ENCODE peak calls at places on chromosomes 12 and 14, in ten cellular contexts. X is uterus; R is mucosa of descending colon; F is HT1080; O is AG09319; Q is HFFc6; C is activated CD8-positive, alpha-beta memory T cell treated with anti-CD3 and anti-CD28 coated beads, Interleukin-2, amount 50 U/mL, for 48 hours; Z is NCI-H1105; A is left colon; L is fibroblast of pulmonary artery. S is an unnamed sample.

GRCh38 chr12:30863839-30864238 is 62.7 kb upstream of the TSPAN11 start:
- DNase-seq in X (no peak), R (no peak), F (no peak), O (no peak), Q (no peak), C (no peak), Z (no peak), A (no peak), L (no peak), S (no peak)

GRCh38 chr14:61467281-61467680 is 145.9 kb downstream of the PRKCH start:
- DNase-seq in X (no peak), R (no peak), F (no peak), O (no peak), Q (no peak), C (peak; percentile 43), Z (no peak), A (no peak), L (no peak), S (no peak)

GRCh38 chr12:74980510-74980909 is 229.1 kb downstream of the KCNC2 start:
- DNase-seq in X (no peak), R (peak; percentile 11), F (no peak), O (no peak), Q (no peak), C (no peak), Z (no peak), A (peak; percentile 30), L (no peak), S (no peak)

GRCh38 chr12:125639826-125640225 is 574.6 kb downstream of the AACS start:
- DNase-seq in X (no peak), R (no peak), F (no peak), O (no peak), Q (no peak), C (no peak), Z (no peak), A (no peak), L (no peak), S (no peak)

GRCh38 chr14:56996721-56997399 is 186.6 kb upstream of the OTX2 start:
- DNase-seq in X (no peak), R (no peak), F (no peak), O (no peak), Q (no peak), C (no peak), Z (peak; percentile 32), A (no peak), L (no peak), S (peak; percentile 98)

GRCh38 chr12:116525418-116526001 is 33.7 kb upstream of the MAP1LC3B2 start:
- DNase-seq in X (peak; percentile 90), R (peak; percentile 31), F (peak; percentile 88), O (peak; percentile 67), Q (peak; percentile 92), C (no peak), Z (no peak), A (peak; percentile 67), L (peak; percentile 88), S (no peak)

GRCh38 chr14:52473557-52473956 is 78.7 kb downstream of the TXNDC16 start:
- DNase-seq in X (no peak), R (peak; percentile 14), F (peak; percentile 15), O (peak; percentile 29), Q (peak; percentile 21), C (no peak), Z (peak; percentile 29), A (no peak), L (peak; percentile 71), S (no peak)

GRCh38 chr14:81096656-81097055 is 124.1 kb downstream of the GTF2A1 start:
- DNase-seq in X (no peak), R (no peak), F (no peak), O (no peak), Q (no peak), C (no peak), Z (no peak), A (no peak), L (no peak), S (no peak)

GRCh38 chr14:28759056-28759657 is 7.4 kb upstream of the FOXG1 start:
- DNase-seq in X (no peak), R (no peak), F (no peak), O (no peak), Q (no peak), C (no peak), Z (no peak), A (no peak), L (no peak), S (no peak)

GRCh38 chr12:32896438-32897275 is at the start of gene PKP2:
- DNase-seq in X (peak; percentile 18), R (peak; percentile 91), F (peak; percentile 36), O (no peak), Q (no peak), C (peak; percentile 56), Z (peak; percentile 96), A (peak; percentile 94), L (peak; percentile 32), S (peak; percentile 97)

GRCh38 chr12:84329933-84330332 is 582.7 kb downstream of the SLC6A15 start:
- DNase-seq in X (no peak), R (no peak), F (no peak), O (no peak), Q (no peak), C (no peak), Z (no peak), A (no peak), L (no peak), S (no peak)

GRCh38 chr12:71551529-71551928 is 111.9 kb downstream of the LGR5 start:
- DNase-seq in X (no peak), R (no peak), F (peak; percentile 33), O (peak; percentile 7), Q (peak; percentile 35), C (no peak), Z (peak; percentile 14), A (no peak), L (peak; percentile 43), S (peak; percentile 23)

GRCh38 chr14:95314609-95315008 is 5.1 kb downstream of the CLMN start:
- DNase-seq in X (no peak), R (no peak), F (peak; percentile 58), O (no peak), Q (no peak), C (peak; percentile 69), Z (no peak), A (no peak), L (no peak), S (no peak)

GRCh38 chr14:106024983-106025604 is 498.7 kb downstream of the TMEM121 start:
- DNase-seq in X (no peak), R (no peak), F (no peak), O (no peak), Q (no peak), C (no peak), Z (no peak), A (no peak), L (no peak), S (no peak)

GRCh38 chr12:124406043-124406442 is 111.2 kb downstream of the RFLNA start:
- DNase-seq in X (no peak), R (no peak), F (no peak), O (no peak), Q (no peak), C (no peak), Z (no peak), A (no peak), L (no peak), S (no peak)

GRCh38 chr14:75088566-75089373 is 19.3 kb downstream of the ZC2HC1C start:
- DNase-seq in X (peak; percentile 54), R (peak; percentile 87), F (peak; percentile 68), O (no peak), Q (peak; percentile 52), C (no peak), Z (peak; percentile 55), A (no peak), L (peak; percentile 76), S (peak; percentile 46)

GRCh38 chr12:116529048-116529447 is 30.1 kb upstream of the MAP1LC3B2 start:
- DNase-seq in X (peak; percentile 86), R (no peak), F (no peak), O (no peak), Q (peak; percentile 85), C (no peak), Z (no peak), A (no peak), L (no peak), S (no peak)

GRCh38 chr14:104721704-104722431 is 2.2 kb upstream of the ADSS1 start:
- DNase-seq in X (no peak), R (no peak), F (no peak), O (no peak), Q (no peak), C (no peak), Z (no peak), A (no peak), L (no peak), S (no peak)

GRCh38 chr12:67241482-67241881 is 27.7 kb upstream of the CAND1 start:
- DNase-seq in X (no peak), R (no peak), F (no peak), O (no peak), Q (peak; percentile 9), C (no peak), Z (no peak), A (no peak), L (no peak), S (no peak)

GRCh38 chr12:1559729-1560128 is 34.7 kb downstream of the FBXL14 start:
- DNase-seq in X (no peak), R (no peak), F (no peak), O (no peak), Q (no peak), C (no peak), Z (peak; percentile 35), A (peak; percentile 2), L (no peak), S (peak; percentile 23)

GRCh38 chr12:130477221-130477620 is 139.5 kb downstream of the PIWIL1 start:
- DNase-seq in X (no peak), R (no peak), F (no peak), O (no peak), Q (no peak), C (no peak), Z (no peak), A (no peak), L (no peak), S (no peak)

GRCh38 chr14:42628591-42628990 is 1021.9 kb downstream of the LRFN5 start:
- DNase-seq in X (no peak), R (no peak), F (no peak), O (no peak), Q (no peak), C (no peak), Z (no peak), A (no peak), L (no peak), S (no peak)

GRCh38 chr14:98184467-98184866 is 1087.5 kb downstream of the BCL11B start:
- DNase-seq in X (no peak), R (no peak), F (no peak), O (no peak), Q (no peak), C (no peak), Z (no peak), A (no peak), L (no peak), S (no peak)

GRCh38 chr12:52862023-52862422 is 13.2 kb upstream of the KRT78 start:
- DNase-seq in X (no peak), R (no peak), F (no peak), O (no peak), Q (no peak), C (no peak), Z (no peak), A (no peak), L (no peak), S (no peak)

GRCh38 chr12:132407525-132407924 is 78.1 kb upstream of the GALNT9 start:
- DNase-seq in X (no peak), R (no peak), F (no peak), O (no peak), Q (no peak), C (no peak), Z (no peak), A (no peak), L (peak; percentile 67), S (no peak)

GRCh38 chr14:22646570-22647254 is 2.6 kb upstream of the OR6J1 start:
- DNase-seq in X (no peak), R (no peak), F (peak; percentile 57), O (peak; percentile 64), Q (peak; percentile 64), C (no peak), Z (no peak), A (no peak), L (peak; percentile 78), S (no peak)

GRCh38 chr14:35404496-35405303 is at the start of gene NFKBIA:
- DNase-seq in X (peak; percentile 89), R (peak; percentile 88), F (peak; percentile 83), O (no peak), Q (peak; percentile 83), C (peak; percentile 99), Z (peak; percentile 82), A (peak; percentile 90), L (peak; percentile 92), S (peak; percentile 81)

GRCh38 chr12:111753144-111753881 is 13.4 kb upstream of the ALDH2 start:
- DNase-seq in X (peak; percentile 52), R (peak; percentile 76), F (peak; percentile 38), O (peak; percentile 61), Q (no peak), C (no peak), Z (peak; percentile 11), A (peak; percentile 53), L (peak; percentile 81), S (peak; percentile 12)

S was measured in NCI-H748 treated with DMSO at 0.1 percent for 48 hours.